ENCODE peak calls at places on chromosomes 4 and X, in five cellular contexts. O is left ventricle myocardium inferior, H is iPS-NIHi11, S is NCI-H146, L is mucosa of gallbladder. T is an unnamed sample.
A peak's percentile ranks its signal among the peaks of the same experiment; 100 is the strongest.

GRCh38 chr4:20831746-20832145 is 131.5 kb downstream of the PACRGL start:
- DNase-seq in O (no peak), H (no peak), S (no peak), L (no peak), T (peak; percentile 33)

GRCh38 chr4:100879471-100879870 is 361.6 kb upstream of the EMCN start:
- DNase-seq in O (no peak), H (no peak), S (no peak), L (no peak), T (no peak)

GRCh38 chr4:39446842-39447573 is 11.7 kb downstream of the RPL9 start:
- DNase-seq in O (peak; percentile 51), H (peak; percentile 67), S (no peak), L (peak; percentile 34), T (peak; percentile 40)

GRCh38 chr4:15365641-15366040 is 62.2 kb upstream of the C1QTNF7 start:
- DNase-seq in O (no peak), H (no peak), S (no peak), L (no peak), T (no peak)

GRCh38 chr4:109671350-109671749 is 31.9 kb downstream of the CASP6 start:
- DNase-seq in O (no peak), H (no peak), S (no peak), L (no peak), T (no peak)

GRCh38 chr4:89616382-89616781 is 220.6 kb downstream of the SNCA start:
- DNase-seq in O (no peak), H (no peak), S (peak; percentile 2), L (no peak), T (no peak)

GRCh38 chr4:94941706-94942105 is 184.0 kb downstream of the BMPR1B start:
- DNase-seq in O (no peak), H (no peak), S (no peak), L (no peak), T (no peak)

GRCh38 chrX:123713434-123713833 is 19.4 kb downstream of the THOC2 start:
- DNase-seq in O (no peak), H (no peak), S (no peak), L (no peak), T (no peak)

GRCh38 chr4:165874799-165875371 is 1.8 kb downstream of the TLL1 start:
- DNase-seq in O (peak; percentile 19), H (peak; percentile 45), S (peak; percentile 80), L (no peak), T (no peak)

GRCh38 chr4:55837903-55838302 is 15.5 kb upstream of the EXOC1 start:
- DNase-seq in O (no peak), H (no peak), S (no peak), L (no peak), T (no peak)

GRCh38 chrX:17848545-17849265 is 12.4 kb downstream of the RAI2 start:
- DNase-seq in O (no peak), H (no peak), S (no peak), L (no peak), T (no peak)

GRCh38 chrX:68938244-68939004 is 109.6 kb downstream of the EFNB1 start:
- DNase-seq in O (peak; percentile 21), H (no peak), S (no peak), L (no peak), T (peak; percentile 78)

GRCh38 chr4:70743728-70744127 is 22.0 kb downstream of the RUFY3 start:
- DNase-seq in O (no peak), H (no peak), S (no peak), L (no peak), T (peak; percentile 33)

GRCh38 chr4:145034727-145035211 is 63.2 kb downstream of the ANAPC10 start:
- DNase-seq in O (no peak), H (peak; percentile 4), S (no peak), L (no peak), T (peak; percentile 79)

T was measured in AG10803.